ENCODE peak calls at places on chromosomes 12 and 14, in six cellular contexts. One of them, this sample, is unnamed.

GRCh38 chr14:105476937-105477658 is 2.5 kb downstream of the CRIP2 start:
- DNase-seq in body of pancreas: no peak
- DNase-seq in sigmoid colon: no peak
- DNase-seq in cardiac muscle cell: no peak
- DNase-seq in left ventricle myocardium inferior: peak; percentile 30
- DNase-seq in hepatocyte: no peak
- DNase-seq in this sample: no peak

GRCh38 chr12:5548152-5548933 is 116.4 kb downstream of the NTF3 start:
- DNase-seq in hepatocyte: peak; percentile 30
- DNase-seq in cardiac muscle cell: no peak
- DNase-seq in sigmoid colon: no peak
- DNase-seq in left ventricle myocardium inferior: no peak
- DNase-seq in body of pancreas: no peak
- DNase-seq in this sample: no peak

GRCh38 chr14:65703996-65704395 is 291.5 kb downstream of the FUT8 start:
- DNase-seq in body of pancreas: no peak
- DNase-seq in sigmoid colon: no peak
- DNase-seq in left ventricle myocardium inferior: no peak
- DNase-seq in hepatocyte: no peak
- DNase-seq in cardiac muscle cell: no peak
- DNase-seq in this sample: no peak

GRCh38 chr12:66014818-66015217 is 115.7 kb downstream of the LLPH start:
- DNase-seq in sigmoid colon: no peak
- DNase-seq in cardiac muscle cell: no peak
- DNase-seq in body of pancreas: no peak
- DNase-seq in left ventricle myocardium inferior: no peak
- DNase-seq in hepatocyte: no peak
- DNase-seq in this sample: peak; percentile 44

GRCh38 chr14:99755629-99756603 is 37.3 kb upstream of the EML1 start:
- DNase-seq in sigmoid colon: peak; percentile 95
- DNase-seq in left ventricle myocardium inferior: peak; percentile 82
- DNase-seq in hepatocyte: peak; percentile 65
- DNase-seq in body of pancreas: peak; percentile 75
- DNase-seq in cardiac muscle cell: no peak
- DNase-seq in this sample: no peak

GRCh38 chr12:4956054-4956453 is 46.3 kb downstream of the KCNA1 start:
- DNase-seq in sigmoid colon: no peak
- DNase-seq in left ventricle myocardium inferior: no peak
- DNase-seq in hepatocyte: no peak
- DNase-seq in body of pancreas: no peak
- DNase-seq in cardiac muscle cell: no peak
- DNase-seq in this sample: no peak

GRCh38 chr12:87332987-87333761 is 696.0 kb downstream of the C12orf50 start:
- DNase-seq in cardiac muscle cell: no peak
- DNase-seq in hepatocyte: no peak
- DNase-seq in sigmoid colon: no peak
- DNase-seq in body of pancreas: no peak
- DNase-seq in left ventricle myocardium inferior: no peak
- DNase-seq in this sample: no peak

GRCh38 chr14:95948608-95949007 is 72.0 kb downstream of the TUNAR start:
- DNase-seq in body of pancreas: no peak
- DNase-seq in cardiac muscle cell: no peak
- DNase-seq in left ventricle myocardium inferior: no peak
- DNase-seq in hepatocyte: no peak
- DNase-seq in sigmoid colon: no peak
- DNase-seq in this sample: no peak

GRCh38 chr12:111558107-111558376 is 41.1 kb downstream of the ATXN2 start:
- DNase-seq in sigmoid colon: no peak
- DNase-seq in cardiac muscle cell: no peak
- DNase-seq in hepatocyte: no peak
- DNase-seq in body of pancreas: no peak
- DNase-seq in left ventricle myocardium inferior: no peak
- DNase-seq in this sample: no peak

GRCh38 chr12:56683-57346 is 9.8 kb upstream of the IQSEC3 start:
- DNase-seq in body of pancreas: no peak
- DNase-seq in left ventricle myocardium inferior: no peak
- DNase-seq in hepatocyte: no peak
- DNase-seq in cardiac muscle cell: no peak
- DNase-seq in sigmoid colon: no peak
- DNase-seq in this sample: peak; percentile 78

GRCh38 chr14:81772391-81772790 is 238.7 kb upstream of the SEL1L start:
- DNase-seq in left ventricle myocardium inferior: no peak
- DNase-seq in body of pancreas: no peak
- DNase-seq in hepatocyte: no peak
- DNase-seq in sigmoid colon: no peak
- DNase-seq in cardiac muscle cell: no peak
- DNase-seq in this sample: no peak

GRCh38 chr12:49041881-49042484 is 18.6 kb downstream of the KMT2D start:
- DNase-seq in sigmoid colon: no peak
- DNase-seq in body of pancreas: no peak
- DNase-seq in cardiac muscle cell: no peak
- DNase-seq in hepatocyte: no peak
- DNase-seq in left ventricle myocardium inferior: no peak
- DNase-seq in this sample: no peak

GRCh38 chr12:19886805-19887105 is 447.5 kb downstream of the AEBP2 start:
- DNase-seq in sigmoid colon: no peak
- DNase-seq in cardiac muscle cell: no peak
- DNase-seq in hepatocyte: no peak
- DNase-seq in body of pancreas: no peak
- DNase-seq in left ventricle myocardium inferior: no peak
- DNase-seq in this sample: no peak

GRCh38 chr12:6752181-6752930 is 585 bp downstream of the MLF2 start:
- DNase-seq in left ventricle myocardium inferior: peak; percentile 55
- DNase-seq in sigmoid colon: peak; percentile 82
- DNase-seq in body of pancreas: peak; percentile 52
- DNase-seq in cardiac muscle cell: peak; percentile 81
- DNase-seq in hepatocyte: peak; percentile 77
- DNase-seq in this sample: peak; percentile 72
- TF ChIP-seq CTCF in left ventricle myocardium inferior: no peak
- TF ChIP-seq CTCF in sigmoid colon: peak; percentile 28
- TF ChIP-seq CTCF in body of pancreas: no peak
- TF ChIP-seq CTCF in cardiac muscle cell: peak; percentile 50
- TF ChIP-seq CTCF in hepatocyte: peak; percentile 48
- TF ChIP-seq CTCF in this sample: peak; percentile 43

GRCh38 chr12:57898308-57898970 is 42.9 kb upstream of the ATP23 start:
- DNase-seq in hepatocyte: no peak
- DNase-seq in body of pancreas: no peak
- DNase-seq in sigmoid colon: no peak
- DNase-seq in cardiac muscle cell: no peak
- DNase-seq in left ventricle myocardium inferior: no peak
- DNase-seq in this sample: no peak
- H3K27ac ChIP-seq in hepatocyte: peak overlapping the region; percentile 86
- H3K27ac ChIP-seq in body of pancreas: no peak overlapping the region
- H3K27ac ChIP-seq in sigmoid colon: peak overlapping the region; percentile 93
- H3K27ac ChIP-seq in cardiac muscle cell: no peak overlapping the region
- H3K27ac ChIP-seq in left ventricle myocardium inferior: peak overlapping the region; percentile 98
- H3K27ac ChIP-seq in this sample: no peak overlapping the region

DNA sequence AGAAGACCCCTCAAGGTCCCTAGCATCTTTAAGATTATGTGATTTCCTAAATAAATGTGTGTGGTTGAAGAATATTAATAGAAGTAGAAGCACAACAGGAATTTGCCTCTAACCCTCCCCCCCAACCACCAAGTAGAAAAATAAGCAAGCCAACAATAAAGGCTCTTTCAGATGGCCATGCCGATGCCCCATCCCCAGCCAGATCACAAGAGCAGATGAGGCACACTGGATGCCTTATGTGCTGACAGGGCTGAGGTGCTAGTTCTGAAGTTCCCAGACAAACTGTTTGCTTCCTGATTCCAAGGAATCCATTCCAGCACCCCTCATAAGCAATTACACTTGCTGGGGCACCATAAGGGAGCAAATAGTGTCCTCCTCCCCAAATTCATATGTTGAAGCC is 90.0 kb downstream of the SSPN start:
- DNase-seq in cardiac muscle cell: no peak
- DNase-seq in body of pancreas: no peak
- DNase-seq in sigmoid colon: no peak
- DNase-seq in hepatocyte: no peak
- DNase-seq in left ventricle myocardium inferior: no peak
- DNase-seq in this sample: no peak
- TF ChIP-seq CTCF in cardiac muscle cell: no peak
- TF ChIP-seq CTCF in body of pancreas: no peak
- TF ChIP-seq CTCF in sigmoid colon: no peak
- TF ChIP-seq CTCF in hepatocyte: no peak
- TF ChIP-seq CTCF in left ventricle myocardium inferior: no peak
- TF ChIP-seq CTCF in this sample: no peak

DNA sequence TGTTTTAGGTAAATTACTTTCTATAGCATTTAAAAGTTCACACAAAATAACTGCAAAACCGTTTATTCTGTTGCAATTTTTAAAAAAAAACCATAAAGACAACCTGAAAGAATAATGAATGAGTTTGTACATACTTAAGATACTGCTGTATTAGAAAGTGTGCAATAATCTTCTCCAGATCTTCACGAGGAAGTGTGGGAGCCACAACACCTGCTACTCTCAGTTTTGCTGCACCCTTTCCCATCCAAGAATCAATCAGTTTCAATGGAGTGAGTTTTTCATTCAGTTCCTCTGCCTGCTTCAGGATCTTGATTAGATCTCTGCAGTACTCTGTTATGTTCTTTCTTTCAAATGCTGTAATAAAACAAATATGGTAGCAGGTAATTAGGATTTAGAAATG is 30.1 kb downstream of the RECQL start:
- DNase-seq in left ventricle myocardium inferior: no peak
- DNase-seq in body of pancreas: peak; percentile 20
- DNase-seq in sigmoid colon: no peak
- DNase-seq in cardiac muscle cell: no peak
- DNase-seq in hepatocyte: no peak
- DNase-seq in this sample: no peak
- H3K27ac ChIP-seq in left ventricle myocardium inferior: no peak overlapping the region
- H3K27ac ChIP-seq in body of pancreas: no peak overlapping the region
- H3K27ac ChIP-seq in sigmoid colon: no peak overlapping the region
- H3K27ac ChIP-seq in cardiac muscle cell: no peak overlapping the region
- H3K27ac ChIP-seq in hepatocyte: no peak overlapping the region
- H3K27ac ChIP-seq in this sample: no peak overlapping the region